ENCODE peak calls at places on chromosome 17, in seven cellular contexts. N is OCI-LY7, I is GM23248, F is HepG2, L is GM12878, E is PC-3, U is PC-9. W is an unnamed sample. For H3K36me3, the result is how much of the 10 kb centered on the place peaks cover.

GRCh38 chr17:20999841-21000532 is 42.8 kb downstream of the USP22 start:
- DNase-seq in L (no peak), N (no peak), E (no peak), F (no peak), U (no peak), I (no peak), W (peak)

GRCh38 chr17:75392559-75392958 is 12.9 kb downstream of the GRB2 start:
- DNase-seq in I (no peak), L (no peak), N (no peak), F (no peak), U (no peak), E (peak), W (no peak)

GRCh38 chr17:38604479-38605229 is 1.1 kb downstream of the SRCIN1 start:
- DNase-seq in L (no peak), N (peak), F (peak), E (no peak), U (no peak), I (peak), W (peak)

GRCh38 chr17:3750926-3751325 is 27.2 kb downstream of the HASPIN start:
- DNase-seq in I (no peak), E (no peak), F (no peak), U (no peak), L (no peak), N (no peak), W (peak)

GRCh38 chr17:42655528-42655927 is 3.6 kb upstream of the TUBG2 start:
- DNase-seq in I (peak), L (no peak), F (no peak), U (no peak), N (no peak), E (no peak), W (peak)

GRCh38 chr17:75267146-75267402 is 4.0 kb downstream of the MIF4GD start:
- DNase-seq in I (no peak), F (no peak), N (no peak), U (no peak), L (no peak), E (no peak), W (no peak)

GRCh38 chr17:6548578-6549330 is 7.6 kb downstream of the PITPNM3 start:
- DNase-seq in N (peak), L (peak), U (no peak), I (no peak), F (peak), E (peak), W (peak)

GRCh38 chr17:2856727-2857126 is 60.5 kb downstream of the RAP1GAP2 start:
- DNase-seq in E (no peak), N (no peak), F (peak), U (no peak), L (no peak), I (no peak), W (no peak)

GRCh38 chr17:11853321-11854151 is 143.7 kb downstream of the ZNF18 start:
- DNase-seq in I (no peak), U (no peak), L (no peak), N (no peak), E (no peak), F (no peak), W (no peak)

GRCh38 chr17:1467898-1468492 is 12.0 kb upstream of the CRK start:
- DNase-seq in E (no peak), I (no peak), F (peak), N (no peak), L (no peak), U (no peak), W (peak)

GRCh38 chr17:12974319-12974661 is 43.5 kb downstream of the ELAC2 start:
- DNase-seq in L (no peak), F (no peak), I (no peak), N (no peak), E (no peak), U (no peak), W (no peak)

GRCh38 chr17:12546983-12547382 is 118.7 kb upstream of the MYOCD start:
- DNase-seq in L (no peak), U (no peak), F (no peak), E (no peak), N (no peak), I (no peak), W (no peak)

GRCh38 chr17:58306131-58306951 is 22.3 kb downstream of the TSPOAP1 start:
- DNase-seq in F (no peak), L (no peak), E (no peak), I (no peak), U (no peak), N (no peak), W (peak)

GRCh38 chr17:63675607-63676539 is 24.1 kb downstream of the LIMD2 start:
- DNase-seq in U (peak), N (no peak), I (peak), E (peak), L (no peak), F (peak), W (peak)

GRCh38 chr17:8186787-8187516 is 3.0 kb downstream of the BORCS6 start:
- DNase-seq in L (peak), E (peak), I (peak), N (peak), U (peak), F (peak), W (peak)
- H3K4me3 ChIP-seq in L (peak), E (peak), I (peak), N (peak), U (peak), F (peak), W (peak)

DNA sequence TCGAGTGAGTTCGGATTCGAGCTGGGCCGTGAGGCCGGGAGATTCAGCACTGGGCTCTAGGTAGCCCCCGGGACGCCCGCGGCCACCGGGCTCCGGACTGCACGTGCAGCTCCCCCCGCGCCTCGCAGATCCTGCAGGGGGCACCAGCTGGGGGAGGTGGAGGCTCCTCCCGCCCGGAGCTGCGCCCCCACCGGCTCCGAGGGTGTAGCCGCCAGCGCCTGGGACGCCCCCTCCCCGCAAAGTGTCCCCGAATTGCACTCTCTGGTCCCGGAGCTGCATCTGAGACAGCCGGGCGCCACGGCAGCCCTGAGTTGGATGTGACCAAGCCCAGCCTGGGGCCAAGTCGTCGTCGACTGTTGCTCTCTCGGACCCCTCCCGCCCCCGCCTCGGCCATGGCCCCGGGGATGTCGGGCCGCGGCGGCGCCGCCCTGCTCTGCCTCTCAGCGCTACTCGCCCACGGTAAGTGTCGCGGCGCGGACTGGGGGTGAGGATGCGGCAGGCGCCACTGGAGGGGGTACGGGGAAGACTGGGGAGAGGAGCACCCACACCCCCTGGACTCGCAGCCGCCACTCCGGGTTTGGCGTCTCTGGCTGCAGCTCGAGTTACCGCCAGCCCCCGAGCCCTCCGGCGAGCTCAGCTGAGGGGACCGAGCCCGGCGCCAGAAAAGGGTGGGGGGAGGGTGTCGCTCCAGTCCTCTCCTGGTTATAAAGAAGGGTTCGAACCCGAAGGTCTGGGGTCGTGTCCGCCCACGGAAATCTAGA is 1.5 kb downstream of the TMEM132E start:
- DNase-seq in U (no peak), E (no peak), L (no peak), N (no peak), F (no peak), I (peak), W (peak)
- H3K4me2 ChIP-seq in U (no peak), E (no peak), L (no peak), N (no peak), F (no peak), I (peak), W (no peak)

GRCh38 chr17:8494506-8495111 is 58.9 kb downstream of the NDEL1 start:
- DNase-seq in L (no peak), E (no peak), I (no peak), U (no peak), N (no peak), F (no peak), W (no peak)
- H3K36me3 ChIP-seq in L (under half), E (under half), I (under half), U (under half), N (half or more), F (half or more), W (half or more)

GRCh38 chr17:77375108-77375507 is 234.3 kb downstream of the SEC14L1 start:
- DNase-seq in N (no peak), F (no peak), E (no peak), L (no peak), U (no peak), I (no peak), W (peak)
- H3K4me3 ChIP-seq in N (peak), F (peak), E (no peak), L (peak), U (no peak), I (peak), W (peak)

W was measured in osteoblast.